ENCODE peak calls at places on chromosomes 11 and 22, in ten cellular contexts. P, W, V, C, N, H, K, G, F and J are unnamed samples.

GRCh38 chr11:37449146-37449545 is 851.1 kb upstream of the RAG2 start:
- DNase-seq in P (no peak), W (peak), V (peak), C (no peak), N (peak), H (peak), K (peak), G (no peak), F (no peak), J (peak)

GRCh38 chr22:49479566-49479965 is 348.1 kb downstream of the BRD1 start:
- DNase-seq in P (no peak), W (no peak), V (no peak), C (no peak), N (no peak), H (no peak), K (no peak), G (no peak), F (no peak), J (no peak)

GRCh38 chr22:47174671-47175111 is 412.2 kb downstream of the TBC1D22A start:
- DNase-seq in P (no peak), W (no peak), V (no peak), C (peak), N (no peak), H (no peak), K (no peak), G (no peak), F (no peak), J (no peak)

GRCh38 chr22:49603016-49603415 is 224.7 kb downstream of the BRD1 start:
- DNase-seq in P (no peak), W (no peak), V (no peak), C (no peak), N (no peak), H (no peak), K (no peak), G (no peak), F (no peak), J (no peak)

GRCh38 chr11:64592656-64593055 is 1.6 kb downstream of the SLC22A12 start:
- DNase-seq in P (no peak), W (no peak), V (no peak), C (no peak), N (no peak), H (no peak), K (no peak), G (no peak), F (no peak), J (no peak)

GRCh38 chr22:45163074-45163416 is 680 bp upstream of the NUP50 start:
- DNase-seq in P (no peak), W (peak), V (peak), C (no peak), N (peak), H (no peak), K (peak), G (no peak), F (no peak), J (peak)

GRCh38 chr22:17368727-17369552 is at the start of gene CECR2:
- DNase-seq in P (no peak), W (peak), V (no peak), C (no peak), N (no peak), H (no peak), K (peak), G (no peak), F (no peak), J (no peak)

GRCh38 chr11:98564233-98564632 is 456.5 kb upstream of the CNTN5 start:
- DNase-seq in P (no peak), W (no peak), V (no peak), C (no peak), N (no peak), H (no peak), K (no peak), G (no peak), F (no peak), J (no peak)

GRCh38 chr22:33014621-33015020 is 43.6 kb downstream of the SYN3 start:
- DNase-seq in P (no peak), W (no peak), V (no peak), C (no peak), N (no peak), H (no peak), K (no peak), G (no peak), F (no peak), J (no peak)

GRCh38 chr11:100735949-100736675 is 49.0 kb downstream of the ARHGAP42 start:
- DNase-seq in P (no peak), W (peak), V (peak), C (no peak), N (no peak), H (no peak), K (peak), G (no peak), F (no peak), J (no peak)

GRCh38 chr11:43573233-43573632 is 107.3 kb upstream of the HSD17B12 start:
- DNase-seq in P (no peak), W (peak), V (no peak), C (no peak), N (no peak), H (no peak), K (no peak), G (no peak), F (no peak), J (no peak)

GRCh38 chr11:76656087-76656531 is 14.4 kb downstream of the LRRC32 start:
- DNase-seq in P (no peak), W (no peak), V (no peak), C (peak), N (no peak), H (no peak), K (no peak), G (no peak), F (no peak), J (no peak)

GRCh38 chr11:79708319-79708928 is 267.6 kb upstream of the TENM4 start:
- DNase-seq in P (no peak), W (peak), V (peak), C (no peak), N (peak), H (no peak), K (peak), G (no peak), F (no peak), J (no peak)

GRCh38 chr11:61959678-61960077 is 7.8 kb downstream of the FTH1 start:
- DNase-seq in P (no peak), W (no peak), V (no peak), C (peak), N (no peak), H (no peak), K (no peak), G (no peak), F (no peak), J (no peak)

GRCh38 chr22:31083377-31083768 is 2.3 kb downstream of the SMTN start:
- DNase-seq in P (no peak), W (no peak), V (no peak), C (peak), N (no peak), H (no peak), K (no peak), G (no peak), F (no peak), J (no peak)